ENCODE peak calls at places on chromosomes 6 and 20, in nine cellular contexts. V is GM19239; I is HS-5; F is HCT116; W is SJCRH30; H is mammary epithelial cell; E is T47D; T is mesenchymal stem cell; X is activated naive CD8-positive, alpha-beta T cell treated with anti-CD3 and anti-CD28 coated beads, Interleukin-2, amount 50 U/mL, for 16 hours. M is an unnamed sample.

GRCh38 chr20:62370115-62370806 is 3.1 kb upstream of the LAMA5 start:
- DNase-seq in V (no peak), I (peak), F (no peak), W (peak), H (peak), E (peak), T (peak), X (no peak), M (peak)

GRCh38 chr6:7540595-7540994 is 876 bp upstream of the DSP start:
- DNase-seq in V (no peak), I (no peak), F (no peak), W (no peak), H (no peak), E (peak), T (peak), X (no peak), M (no peak)

GRCh38 chr6:98832282-98833100 is 1.9 kb upstream of the POU3F2 start:
- DNase-seq in V (no peak), I (no peak), F (no peak), W (no peak), H (peak), E (no peak), T (peak), X (no peak), M (peak)

GRCh38 chr6:56961151-56961550 is 6.2 kb downstream of the BEND6 start:
- DNase-seq in V (no peak), I (no peak), F (no peak), W (no peak), H (peak), E (peak), T (no peak), X (no peak), M (no peak)

GRCh38 chr6:130513770-130514169 is 148.0 kb downstream of the TMEM200A start:
- DNase-seq in V (no peak), I (no peak), F (no peak), W (peak), H (peak), E (peak), T (peak), X (no peak), M (peak)

GRCh38 chr20:61356171-61356570 is 104.1 kb downstream of the CDH4 start:
- DNase-seq in V (no peak), I (no peak), F (no peak), W (no peak), H (no peak), E (no peak), T (no peak), X (no peak), M (no peak)

GRCh38 chr6:139336994-139337393 is 37.5 kb downstream of the CITED2 start:
- DNase-seq in V (no peak), I (no peak), F (no peak), W (no peak), H (no peak), E (no peak), T (no peak), X (no peak), M (no peak)

GRCh38 chr6:53818845-53819609 is 24.2 kb downstream of the LRRC1 start:
- DNase-seq in V (no peak), I (no peak), F (no peak), W (no peak), H (peak), E (no peak), T (no peak), X (no peak), M (no peak)

GRCh38 chr6:42224222-42225042 is 6.8 kb upstream of the MRPS10 start:
- DNase-seq in V (peak), I (peak), F (peak), W (no peak), H (peak), E (peak), T (peak), X (no peak), M (peak)

GRCh38 chr6:170446841-170447560 is 106.1 kb downstream of the PSMB1 start:
- DNase-seq in V (no peak), I (no peak), F (no peak), W (no peak), H (no peak), E (no peak), T (no peak), X (no peak), M (no peak)

GRCh38 chr6:75412937-75413662 is 80.5 kb downstream of the FILIP1 start:
- DNase-seq in V (no peak), I (no peak), F (no peak), W (no peak), H (no peak), E (no peak), T (peak), X (no peak), M (peak)

M was measured in fibroblast of villous mesenchyme.